ENCODE peak calls at places on chromosomes 16 and 17, in ten cellular contexts. S, E, C, V, X, U, T, A, D and K are unnamed samples. For H3K4me1 and H3K9me3, the result is how much of the 10 kb centered on the place peaks cover.

GRCh38 chr17:75679706-75680201 is 12.6 kb downstream of the SAP30BP start:
- DNase-seq in S (no peak), E (no peak), C (no peak), V (peak), X (no peak), U (no peak), T (peak), A (no peak), D (peak), K (peak)

GRCh38 chr16:66291833-66292232 is 74.7 kb upstream of the CDH5 start:
- DNase-seq in S (no peak), E (no peak), C (no peak), V (no peak), X (no peak), U (no peak), T (no peak), A (no peak), D (no peak), K (no peak)

GRCh38 chr16:68235882-68236803 is at the start of gene ESRP2:
- DNase-seq in S (peak), E (peak), C (no peak), V (no peak), X (peak), U (no peak), T (peak), A (peak), D (peak), K (peak)

GRCh38 chr17:10105513-10106001 is 92.8 kb downstream of the GAS7 start:
- DNase-seq in S (no peak), E (no peak), C (peak), V (no peak), X (peak), U (no peak), T (peak), A (no peak), D (no peak), K (no peak)

GRCh38 chr17:71437176-71437575 is 683.6 kb upstream of the SOX9 start:
- DNase-seq in S (no peak), E (no peak), C (peak), V (no peak), X (no peak), U (no peak), T (no peak), A (no peak), D (no peak), K (no peak)

GRCh38 chr16:679808-680624 is at the start of gene STUB1:
- DNase-seq in S (peak), E (peak), C (peak), V (no peak), X (peak), U (peak), T (peak), A (peak), D (peak), K (peak)

GRCh38 chr16:922051-922450 is 48.7 kb downstream of the LMF1 start:
- DNase-seq in S (no peak), E (no peak), C (no peak), V (no peak), X (no peak), U (no peak), T (peak), A (no peak), D (no peak), K (no peak)

GRCh38 chr16:30186782-30187555 is 3.6 kb downstream of the CORO1A start:
- DNase-seq in S (peak), E (peak), C (no peak), V (peak), X (peak), U (peak), T (peak), A (peak), D (peak), K (peak)

GRCh38 chr16:88633684-88634140 is 4.7 kb upstream of the IL17C start:
- DNase-seq in S (peak), E (no peak), C (peak), V (peak), X (no peak), U (peak), T (peak), A (peak), D (peak), K (peak)

GRCh38 chr17:2468270-2468669 is 43.4 kb downstream of the METTL16 start:
- DNase-seq in S (no peak), E (no peak), C (peak), V (no peak), X (no peak), U (no peak), T (no peak), A (no peak), D (no peak), K (no peak)

GRCh38 chr17:9170822-9171221 is 149.5 kb downstream of the NTN1 start:
- DNase-seq in S (peak), E (no peak), C (no peak), V (no peak), X (no peak), U (no peak), T (no peak), A (no peak), D (peak), K (peak)

GRCh38 chr17:79465011-79466006 is 145.5 kb downstream of the RBFOX3 start:
- DNase-seq in S (no peak), E (no peak), C (no peak), V (no peak), X (no peak), U (no peak), T (no peak), A (no peak), D (no peak), K (no peak)

GRCh38 chr17:9899280-9900018 is 5.6 kb downstream of the RCVRN start:
- DNase-seq in S (no peak), E (peak), C (no peak), V (no peak), X (no peak), U (no peak), T (no peak), A (no peak), D (no peak), K (no peak)

GRCh38 chr16:51542856-51543510 is 391.9 kb upstream of the SALL1 start:
- DNase-seq in S (no peak), E (no peak), C (no peak), V (no peak), X (no peak), U (no peak), T (no peak), A (no peak), D (no peak), K (no peak)

GRCh38 chr17:81365601-81366585 is 29.4 kb upstream of the BAHCC1 start:
- DNase-seq in S (peak), E (peak), C (peak), V (no peak), X (no peak), U (no peak), T (peak), A (peak), D (peak), K (peak)

GRCh38 chr17:18319604-18320256 is 4.6 kb downstream of the SMCR8 start:
- DNase-seq in S (peak), E (no peak), C (peak), V (peak), X (no peak), U (no peak), T (peak), A (no peak), D (peak), K (no peak)

GRCh38 chr17:37050905-37051304 is 102.2 kb downstream of the AATF start:
- DNase-seq in S (no peak), E (no peak), C (peak), V (no peak), X (no peak), U (no peak), T (no peak), A (no peak), D (no peak), K (no peak)

GRCh38 chr17:43790311-43790940 is 10.2 kb downstream of the CFAP97D1 start:
- DNase-seq in S (peak), E (no peak), C (no peak), V (no peak), X (no peak), U (no peak), T (peak), A (no peak), D (peak), K (no peak)
- TF ChIP-seq CTCF in S (peak), E (no peak), C (peak), V (no peak), X (no peak), U (no peak), T (no peak), A (peak), D (no peak), K (no peak)

DNA sequence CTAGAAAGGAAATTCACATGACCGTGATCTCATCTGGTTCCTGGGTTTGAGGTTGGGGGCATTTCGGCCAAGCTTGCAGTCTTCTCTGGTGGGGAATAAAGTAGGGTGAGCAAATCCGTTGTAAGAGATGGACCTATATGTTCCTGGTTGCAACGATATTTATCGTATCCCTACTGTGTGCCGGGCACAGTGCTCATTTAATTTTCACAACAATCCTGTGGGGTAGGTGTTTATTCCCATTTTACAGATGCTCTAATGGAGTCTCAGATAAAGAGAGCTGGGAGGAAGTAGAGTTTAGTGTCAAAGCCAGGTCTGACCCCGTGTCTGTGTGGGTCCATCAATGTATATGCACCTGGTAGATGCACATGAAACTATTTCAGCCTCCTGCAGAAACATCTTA is 9.4 kb downstream of the CMIP start:
- DNase-seq in S (no peak), E (no peak), C (no peak), V (no peak), X (no peak), U (no peak), T (no peak), A (no peak), D (no peak), K (no peak)
- H3K4me1 ChIP-seq in S (half or more), E (under half), C (under half), V (half or more), X (under half), U (under half), T (half or more), A (under half), D (half or more), K (under half)

GRCh38 chr16:35149550-35149949 is 1690.1 kb downstream of the TP53TG3F start:
- DNase-seq in S (no peak), E (no peak), C (no peak), V (no peak), X (no peak), U (no peak), T (no peak), A (no peak), D (no peak), K (no peak)

GRCh38 chr16:35147556-35148504 is 1688.4 kb downstream of the TP53TG3F start:
- DNase-seq in S (no peak), E (no peak), C (no peak), V (no peak), X (no peak), U (no peak), T (no peak), A (no peak), D (no peak), K (no peak)

GRCh38 chr16:35152067-35152627 is 1692.7 kb downstream of the TP53TG3F start:
- DNase-seq in S (no peak), E (no peak), C (no peak), V (no peak), X (peak), U (no peak), T (no peak), A (no peak), D (no peak), K (no peak)

GRCh38 chr16:35148748-35149147 is 1689.3 kb downstream of the TP53TG3F start:
- DNase-seq in S (no peak), E (no peak), C (no peak), V (no peak), X (no peak), U (no peak), T (no peak), A (no peak), D (no peak), K (no peak)

DNA sequence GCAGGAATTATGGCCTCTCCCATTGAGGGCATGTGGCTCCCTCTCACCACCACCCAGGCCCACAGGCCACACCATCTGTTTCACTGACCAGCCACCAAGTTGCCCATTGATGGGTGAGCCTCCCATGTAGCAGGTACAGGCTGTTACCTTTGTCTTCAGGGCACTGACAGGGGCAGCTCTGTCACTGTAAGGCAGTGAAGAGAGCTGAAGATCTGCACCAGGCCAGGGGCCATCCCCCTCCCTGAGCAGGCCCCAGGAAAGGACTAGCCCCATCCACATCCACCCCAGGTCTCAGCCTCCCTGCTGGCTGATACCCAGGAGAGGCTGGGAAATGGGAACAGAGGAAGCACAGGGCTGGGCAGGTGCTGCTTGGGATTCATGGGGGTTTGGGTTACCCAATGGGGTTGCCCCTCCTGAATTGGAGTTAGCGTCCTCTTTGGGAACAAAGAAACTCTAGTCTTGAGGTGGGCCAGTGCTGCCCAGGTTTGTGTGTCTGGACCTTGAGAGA is 1691.4 kb downstream of the TP53TG3F start:
- DNase-seq in S (no peak), E (no peak), C (no peak), V (no peak), X (no peak), U (no peak), T (no peak), A (no peak), D (no peak), K (no peak)
- H3K9me3 ChIP-seq in S (half or more), E (under half), C (under half), V (under half), X (under half), U (under half), T (under half), A (under half), D (half or more), K (under half)

GRCh38 chr16:52680993-52681392 is 134.1 kb upstream of the TOX3 start:
- DNase-seq in S (no peak), E (no peak), C (no peak), V (no peak), X (no peak), U (no peak), T (no peak), A (no peak), D (no peak), K (no peak)
- TF ChIP-seq CTCF in S (no peak), E (no peak), C (no peak), V (no peak), X (no peak), U (no peak), T (no peak), A (no peak), D (no peak), K (no peak)

DNA sequence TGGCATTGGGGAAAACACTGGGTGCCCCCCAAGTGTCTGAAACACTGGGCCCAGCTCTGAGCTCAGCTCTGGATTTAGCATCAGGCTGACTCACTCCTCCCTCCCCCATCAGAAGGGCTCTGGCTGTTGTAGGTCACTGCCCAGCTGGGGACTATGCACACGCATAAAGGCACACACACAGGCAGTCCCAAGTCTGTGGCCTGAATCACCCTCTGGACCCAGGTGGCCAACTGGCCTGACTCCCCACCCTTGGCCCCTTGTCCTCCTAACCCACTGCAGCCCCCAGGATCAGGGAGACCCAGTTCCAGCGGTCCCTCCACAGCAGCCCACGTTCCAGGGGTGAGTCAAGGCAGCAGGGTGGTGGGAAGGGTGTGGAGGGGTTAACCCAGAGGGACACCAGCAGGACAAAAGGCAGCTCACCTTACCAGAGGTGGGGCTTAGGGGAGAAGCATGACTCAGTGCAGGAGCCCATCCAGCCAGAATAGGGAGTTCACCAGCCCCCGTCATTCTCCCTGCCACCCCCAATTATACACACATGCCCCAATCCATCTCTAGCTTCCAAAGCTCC is 47.0 kb downstream of the MYO18A start:
- DNase-seq in S (no peak), E (no peak), C (peak), V (peak), X (peak), U (no peak), T (no peak), A (no peak), D (no peak), K (no peak)
- H3K4me1 ChIP-seq in S (under half), E (under half), C (under half), V (under half), X (under half), U (half or more), T (under half), A (under half), D (under half), K (under half)

GRCh38 chr17:21680366-21680765 is 12.0 kb upstream of the KCNJ18 start:
- DNase-seq in S (no peak), E (no peak), C (no peak), V (no peak), X (peak), U (no peak), T (peak), A (no peak), D (no peak), K (no peak)
- H3K9me3 ChIP-seq in S (under half), E (under half), C (under half), V (under half), X (under half), U (under half), T (under half), A (under half), D (under half), K (under half)

DNA sequence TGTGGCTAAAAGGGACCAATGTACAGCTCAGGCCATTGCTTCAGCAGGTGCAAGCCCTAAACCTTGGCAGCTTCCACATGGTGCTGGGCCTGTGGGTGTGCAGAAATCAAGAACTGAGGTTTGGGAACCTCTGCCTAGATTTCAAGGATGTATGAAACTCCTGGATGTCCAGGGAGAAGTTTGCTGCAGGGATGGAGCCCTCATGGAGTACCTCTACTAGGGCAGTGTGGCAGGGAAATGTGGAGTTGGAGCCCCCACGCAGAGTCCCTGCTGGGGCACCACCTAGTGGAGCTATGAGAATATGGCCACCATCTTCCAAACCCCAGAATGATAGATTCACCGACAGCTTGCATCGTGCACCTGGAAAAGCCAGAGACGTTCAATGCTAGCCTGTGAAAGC is 13.0 kb downstream of the EFCAB5 start:
- DNase-seq in S (no peak), E (no peak), C (no peak), V (no peak), X (no peak), U (no peak), T (no peak), A (no peak), D (no peak), K (no peak)
- TF ChIP-seq CTCF in S (no peak), E (no peak), C (no peak), V (no peak), X (no peak), U (no peak), T (no peak), A (no peak), D (no peak), K (no peak)

GRCh38 chr16:17347624-17348023 is 123.1 kb downstream of the XYLT1 start:
- DNase-seq in S (no peak), E (no peak), C (no peak), V (no peak), X (peak), U (peak), T (no peak), A (no peak), D (no peak), K (no peak)
- H3K4me1 ChIP-seq in S (under half), E (under half), C (under half), V (under half), X (under half), U (under half), T (under half), A (under half), D (under half), K (under half)

DNA sequence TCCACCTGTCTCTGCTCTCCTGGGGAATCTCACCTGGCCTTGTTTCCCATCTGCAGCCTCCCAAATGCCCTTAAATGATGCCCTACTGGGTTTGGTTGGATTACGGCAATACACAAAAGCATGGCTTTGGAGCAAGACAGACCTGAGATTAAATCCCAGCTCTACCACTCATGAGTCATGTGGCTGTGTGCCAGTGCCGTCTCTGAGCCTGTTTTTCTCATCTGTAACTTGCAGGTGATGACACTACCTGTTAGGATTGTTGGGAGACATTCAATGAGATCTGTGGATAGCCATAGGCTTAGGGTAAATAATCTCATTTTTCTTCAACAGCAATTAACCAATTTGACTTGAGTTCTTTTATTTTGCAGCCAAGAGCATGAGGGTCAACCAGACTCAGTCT is 240.3 kb downstream of the MAF start:
- DNase-seq in S (no peak), E (no peak), C (no peak), V (no peak), X (no peak), U (no peak), T (no peak), A (no peak), D (no peak), K (no peak)
- H3K9me3 ChIP-seq in S (under half), E (under half), C (under half), V (under half), X (under half), U (under half), T (under half), A (under half), D (under half), K (under half)